ENCODE peak calls at places on chromosomes 1 and 21, in ten cellular contexts. G is heart right ventricle; X is GM03348; H is iPS-NIHi11; E is activated CD8-positive, alpha-beta memory T cell treated with anti-CD3 and anti-CD28 coated beads for 1 hour; Z is kidney glomerular epithelial cell; K is nephron progenitor cell; U is GM20000; J is stimulated activated CD8-positive, alpha-beta memory T cell treated with anti-CD3 and anti-CD28 coated beads, Interleukin-15, amount 100 ng/mL, for 4 hours; D is hippocampal formation. B is an unnamed sample.

GRCh38 chr21:42833439-42833815 is 45.9 kb downstream of the WDR4 start:
- DNase-seq in H (peak), Z (no peak), E (no peak), D (no peak), J (no peak), X (no peak), U (peak), K (peak), G (no peak), B (no peak)

GRCh38 chr1:51294566-51295184 is 35.7 kb downstream of the TTC39A start:
- DNase-seq in U (no peak), J (no peak), Z (no peak), D (no peak), G (no peak), K (no peak), E (no peak), X (no peak), H (no peak), B (no peak)

GRCh38 chr1:87155648-87156047 is 173.0 kb upstream of the LMO4 start:
- DNase-seq in Z (no peak), K (no peak), X (no peak), E (no peak), H (no peak), D (no peak), J (no peak), U (no peak), G (no peak), B (no peak)

GRCh38 chr1:167708940-167709389 is 12.8 kb upstream of the MPZL1 start:
- DNase-seq in D (no peak), K (no peak), U (no peak), G (no peak), J (no peak), H (no peak), X (no peak), E (no peak), Z (no peak), B (no peak)

GRCh38 chr1:9233241-9233941 is 1.2 kb upstream of the H6PD start:
- DNase-seq in E (no peak), Z (no peak), G (peak), U (no peak), K (no peak), H (no peak), X (peak), D (no peak), J (no peak), B (no peak)

GRCh38 chr1:23801338-23801748 is 789 bp upstream of the GALE start:
- DNase-seq in G (no peak), Z (no peak), J (no peak), K (no peak), E (no peak), D (no peak), X (no peak), H (peak), U (no peak), B (no peak)

GRCh38 chr1:212606734-212607205 is 1.8 kb upstream of the ATF3 start:
- DNase-seq in J (no peak), H (no peak), E (no peak), D (no peak), Z (no peak), G (peak), U (peak), K (peak), X (peak), B (no peak)

GRCh38 chr1:6726253-6726652 is 24.6 kb upstream of the DNAJC11 start:
- DNase-seq in K (no peak), H (no peak), D (no peak), J (no peak), X (no peak), E (no peak), G (no peak), U (no peak), Z (no peak), B (no peak)

GRCh38 chr1:55927934-55928333 is 651.4 kb downstream of the PLPP3 start:
- DNase-seq in D (no peak), K (no peak), U (no peak), E (no peak), G (no peak), X (no peak), H (no peak), Z (no peak), J (no peak), B (no peak)